ENCODE peak calls at places on chromosomes 4 and X, in six cellular contexts. I is Peyer's patch, X is heart right ventricle, C is Panc1, P is prostate gland, L is endothelial cell of umbilical vein. S is an unnamed sample. For H3K4me1, the result is how much of the 10 kb centered on the place peaks cover.

GRCh38 chr4:79148369-79148768 is 177.5 kb downstream of the NAA11 start:
- DNase-seq in I (no peak), X (no peak), C (no peak), P (no peak), L (no peak), S (no peak)

GRCh38 chr4:159240690-159241089 is 137.8 kb downstream of the RAPGEF2 start:
- DNase-seq in I (no peak), X (no peak), C (no peak), P (no peak), L (no peak), S (no peak)

GRCh38 chr4:2535386-2536192 is 858 bp upstream of the FAM193A start:
- DNase-seq in I (peak), X (peak), C (no peak), P (peak), L (no peak), S (peak)

GRCh38 chr4:86685401-86685800 is 91.3 kb downstream of the PTPN13 start:
- DNase-seq in I (no peak), X (no peak), C (no peak), P (no peak), L (peak), S (no peak)

GRCh38 chrX:121407627-121408026 is 360.2 kb downstream of the GLUD2 start:
- DNase-seq in I (no peak), X (no peak), C (no peak), P (no peak), L (no peak), S (no peak)

GRCh38 chr4:3805731-3806130 is 39.5 kb downstream of the ADRA2C start:
- DNase-seq in I (no peak), X (no peak), C (no peak), P (no peak), L (no peak), S (no peak)

GRCh38 chrX:149490100-149490499 is 15.0 kb downstream of the IDS start:
- DNase-seq in I (no peak), X (no peak), C (no peak), P (no peak), L (no peak), S (no peak)

GRCh38 chr4:112519689-112520597 is 4.0 kb upstream of the NEUROG2 start:
- DNase-seq in I (no peak), X (no peak), C (no peak), P (no peak), L (no peak), S (no peak)

GRCh38 chrX:37349131-37350033 is at the start of gene PRRG1:
- DNase-seq in I (peak), X (peak), C (peak), P (peak), L (peak), S (peak)

GRCh38 chrX:107025538-107025937 is 25.5 kb upstream of the MORC4 start:
- DNase-seq in I (no peak), X (no peak), C (peak), P (no peak), L (peak), S (no peak)

GRCh38 chr4:153649572-153649991 is 34.5 kb upstream of the TLR2 start:
- DNase-seq in I (no peak), X (no peak), C (no peak), P (no peak), L (peak), S (no peak)

GRCh38 chr4:1336079-1336478 is 10.9 kb upstream of the UVSSA start:
- DNase-seq in I (no peak), X (no peak), C (no peak), P (no peak), L (no peak), S (peak)

GRCh38 chr4:144579411-144580020 is 66.4 kb upstream of the HHIP start:
- DNase-seq in I (no peak), X (no peak), C (no peak), P (no peak), L (peak), S (no peak)

GRCh38 chr4:71711044-71711984 is 72.6 kb downstream of the GC start:
- DNase-seq in I (no peak), X (no peak), C (no peak), P (no peak), L (no peak), S (no peak)

GRCh38 chrX:20418379-20418778 is 151.7 kb upstream of the RPS6KA3 start:
- DNase-seq in I (no peak), X (no peak), C (no peak), P (no peak), L (no peak), S (no peak)

GRCh38 chrX:128975716-128976115 is 547.6 kb downstream of the SMARCA1 start:
- DNase-seq in I (peak), X (no peak), C (peak), P (peak), L (peak), S (peak)

GRCh38 chr4:41538017-41538733 is at the start of gene LIMCH1:
- DNase-seq in I (no peak), X (peak), C (no peak), P (peak), L (no peak), S (peak)

GRCh38 chrX:1511150-1511549 is 25.8 kb downstream of the P2RY8 start:
- DNase-seq in I (no peak), X (no peak), C (no peak), P (no peak), L (no peak), S (no peak)

GRCh38 chr4:961651-962230 is 11.6 kb downstream of the DGKQ start:
- DNase-seq in I (peak), X (no peak), C (no peak), P (no peak), L (no peak), S (no peak)

GRCh38 chr4:80197601-80198444 is 520 bp downstream of the PRDM8 start:
- DNase-seq in I (peak), X (no peak), C (no peak), P (no peak), L (peak), S (no peak)

GRCh38 chr4:112517067-112517588 is 1.1 kb upstream of the NEUROG2 start:
- DNase-seq in I (no peak), X (no peak), C (no peak), P (no peak), L (no peak), S (no peak)

GRCh38 chr4:127868196-127868595 is 12.5 kb upstream of the PLK4 start:
- DNase-seq in I (no peak), X (no peak), C (no peak), P (no peak), L (no peak), S (no peak)

GRCh38 chr4:76624271-76624681 is 189.2 kb downstream of the SHROOM3 start:
- DNase-seq in I (no peak), X (no peak), C (no peak), P (no peak), L (no peak), S (peak)

GRCh38 chr4:90317785-90318184 is 190.6 kb downstream of the CCSER1 start:
- DNase-seq in I (no peak), X (no peak), C (peak), P (no peak), L (peak), S (no peak)

GRCh38 chr4:22969314-22969896 is 276.7 kb downstream of the GBA3 start:
- DNase-seq in I (no peak), X (no peak), C (no peak), P (no peak), L (no peak), S (no peak)

GRCh38 chrX:550514-550913 is 80.1 kb upstream of the SHOX start:
- DNase-seq in I (no peak), X (no peak), C (no peak), P (no peak), L (no peak), S (no peak)

GRCh38 chr4:137610960-137611359 is 78.7 kb upstream of the PCDH18 start:
- DNase-seq in I (no peak), X (no peak), C (no peak), P (no peak), L (peak), S (no peak)

GRCh38 chrX:17042046-17042445 is 95.6 kb downstream of the REPS2 start:
- DNase-seq in I (no peak), X (no peak), C (no peak), P (no peak), L (no peak), S (no peak)

GRCh38 chr4:26310264-26310663 is 10.6 kb upstream of the RBPJ start:
- DNase-seq in I (no peak), X (no peak), C (no peak), P (no peak), L (no peak), S (no peak)

GRCh38 chr4:7821245-7822165 is 118.2 kb downstream of the AFAP1 start:
- DNase-seq in I (no peak), X (no peak), C (no peak), P (no peak), L (no peak), S (no peak)

GRCh38 chr4:7397206-7398103 is 37.3 kb downstream of the PSAPL1 start:
- DNase-seq in I (no peak), X (no peak), C (no peak), P (no peak), L (no peak), S (peak)

GRCh38 chr4:96638132-96638531 is 798.2 kb downstream of the PDHA2 start:
- DNase-seq in I (no peak), X (no peak), C (no peak), P (no peak), L (no peak), S (no peak)

GRCh38 chr4:67575232-67575888 is 16.8 kb downstream of the STAP1 start:
- DNase-seq in I (no peak), X (no peak), C (no peak), P (no peak), L (no peak), S (no peak)

GRCh38 chr4:150216725-150217124 is 138.5 kb downstream of the DCLK2 start:
- DNase-seq in I (no peak), X (no peak), C (no peak), P (no peak), L (no peak), S (no peak)

GRCh38 chr4:54539500-54540029 is 118.2 kb upstream of the KIT start:
- DNase-seq in I (peak), X (peak), C (no peak), P (no peak), L (peak), S (peak)

GRCh38 chrX:38304010-38304409 is 23.3 kb downstream of the RPGR start:
- DNase-seq in I (no peak), X (no peak), C (no peak), P (no peak), L (peak), S (no peak)

GRCh38 chr4:105641876-105642275 is 66.6 kb downstream of the INTS12 start:
- DNase-seq in I (no peak), X (no peak), C (no peak), P (no peak), L (no peak), S (no peak)

GRCh38 chr4:165763640-165764039 is 109.4 kb upstream of the TLL1 start:
- DNase-seq in I (no peak), X (no peak), C (no peak), P (no peak), L (peak), S (no peak)

GRCh38 chr4:157170321-157170720 is 50.2 kb upstream of the GRIA2 start:
- DNase-seq in I (no peak), X (no peak), C (no peak), P (no peak), L (no peak), S (no peak)

GRCh38 chr4:157172011-157172410 is 48.5 kb upstream of the GRIA2 start:
- DNase-seq in I (no peak), X (no peak), C (no peak), P (no peak), L (peak), S (no peak)
- TF ChIP-seq CTCF in I (no peak), X (no peak), C (peak), P (no peak), L (no peak), S (no peak)

DNA sequence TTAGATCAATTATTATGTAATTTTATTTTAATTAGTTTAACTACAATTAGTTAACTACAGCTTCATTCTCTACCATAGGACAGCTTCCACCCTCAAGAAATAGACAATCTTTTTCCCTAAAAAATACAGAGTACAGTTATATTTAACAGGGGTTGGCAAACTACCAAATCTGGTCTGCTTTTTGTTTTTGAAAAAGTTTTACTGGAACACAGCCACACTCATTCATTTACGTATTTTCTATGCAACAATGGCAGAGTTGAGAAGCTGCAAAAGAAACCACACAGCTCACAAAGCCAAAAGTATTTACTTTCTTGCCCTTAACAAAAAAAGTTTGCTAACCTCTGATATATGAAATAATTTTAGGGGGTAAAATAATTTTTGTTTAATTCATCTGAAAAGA is 25.3 kb downstream of the TMEM47 start:
- DNase-seq in I (no peak), X (no peak), C (no peak), P (no peak), L (peak), S (no peak)
- H3K27ac ChIP-seq in I (no peak), X (peak), C (no peak), P (no peak), L (peak), S (no peak)

GRCh38 chr4:139152249-139152648 is 24.8 kb downstream of the ELF2 start:
- DNase-seq in I (no peak), X (no peak), C (no peak), P (no peak), L (no peak), S (no peak)

GRCh38 chr4:139154538-139154937 is 22.5 kb downstream of the ELF2 start:
- DNase-seq in I (no peak), X (no peak), C (no peak), P (no peak), L (peak), S (no peak)

GRCh38 chr4:139153411-139154133 is 23.4 kb downstream of the ELF2 start:
- DNase-seq in I (no peak), X (no peak), C (no peak), P (no peak), L (no peak), S (no peak)

GRCh38 chr4:139154134-139154421 is 22.9 kb downstream of the ELF2 start:
- DNase-seq in I (no peak), X (no peak), C (no peak), P (no peak), L (no peak), S (no peak)

GRCh38 chr4:139154952-139155557 is 22.0 kb downstream of the ELF2 start:
- DNase-seq in I (no peak), X (no peak), C (no peak), P (no peak), L (no peak), S (no peak)
- H3K4me1 ChIP-seq in I (under half), X (under half), C (under half), P (under half), L (under half), S (under half)

GRCh38 chr4:38322709-38323108 is 341.3 kb upstream of the KLF3 start:
- DNase-seq in I (no peak), X (peak), C (no peak), P (no peak), L (no peak), S (peak)
- TF ChIP-seq CTCF in I (no peak), X (no peak), C (no peak), P (no peak), L (no peak), S (no peak)

GRCh38 chrX:16023790-16024734 is 99.3 kb upstream of the GRPR start:
- DNase-seq in I (no peak), X (no peak), C (no peak), P (no peak), L (no peak), S (no peak)

DNA sequence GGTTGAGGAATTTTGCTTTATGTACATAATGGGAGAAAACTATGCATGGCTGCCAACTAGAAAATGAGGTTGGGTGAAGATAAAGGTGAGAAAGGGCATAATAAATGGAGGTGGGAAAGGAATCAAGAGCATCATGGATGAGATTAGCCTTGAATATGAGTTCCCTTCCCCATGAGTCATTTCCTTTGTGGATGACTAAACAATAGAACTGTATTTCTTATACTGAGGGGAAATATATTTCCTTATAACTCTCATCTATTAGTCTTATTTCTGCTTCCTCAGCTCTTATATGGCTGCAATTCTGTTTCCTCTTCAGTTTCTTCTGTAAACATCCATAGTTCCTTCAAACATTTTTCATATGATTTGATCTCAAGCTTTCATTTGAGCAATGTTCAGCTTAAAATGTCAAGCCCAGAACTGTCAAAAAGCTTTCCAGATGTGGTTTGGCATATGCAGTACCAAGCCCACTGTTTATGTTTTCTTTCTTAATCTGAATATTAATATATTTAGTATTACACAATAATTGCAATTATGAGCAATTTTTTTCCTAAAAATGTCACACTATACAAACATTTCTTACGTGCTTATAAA is 100.7 kb upstream of the GRPR start:
- DNase-seq in I (no peak), X (no peak), C (no peak), P (no peak), L (peak), S (no peak)
- H3K27ac ChIP-seq in I (no peak), X (no peak), C (no peak), P (no peak), L (no peak), S (no peak)

DNA sequence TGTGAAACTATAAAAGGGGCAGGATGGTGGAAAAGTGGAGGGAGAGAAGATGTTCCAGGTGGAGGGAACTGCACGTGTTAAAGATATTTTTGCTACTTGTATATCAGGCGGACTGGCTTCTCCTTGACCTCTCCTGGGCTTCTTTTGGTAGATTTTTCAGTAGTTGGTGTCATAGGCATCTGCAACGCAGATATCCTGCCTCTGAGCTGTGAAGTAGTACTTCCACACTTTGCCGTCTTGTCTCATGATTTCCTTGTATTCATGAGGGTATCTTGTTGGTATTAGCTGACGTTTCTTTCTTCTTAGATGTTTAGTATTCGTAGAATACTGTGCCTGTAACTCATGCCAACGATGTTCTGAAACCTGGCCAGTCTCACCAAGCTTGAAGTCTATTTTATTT is 81.0 kb downstream of the WWC2 start:
- DNase-seq in I (no peak), X (no peak), C (no peak), P (no peak), L (no peak), S (no peak)
- H3K4me1 ChIP-seq in I (under half), X (under half), C (half or more), P (under half), L (under half), S (under half)

DNA sequence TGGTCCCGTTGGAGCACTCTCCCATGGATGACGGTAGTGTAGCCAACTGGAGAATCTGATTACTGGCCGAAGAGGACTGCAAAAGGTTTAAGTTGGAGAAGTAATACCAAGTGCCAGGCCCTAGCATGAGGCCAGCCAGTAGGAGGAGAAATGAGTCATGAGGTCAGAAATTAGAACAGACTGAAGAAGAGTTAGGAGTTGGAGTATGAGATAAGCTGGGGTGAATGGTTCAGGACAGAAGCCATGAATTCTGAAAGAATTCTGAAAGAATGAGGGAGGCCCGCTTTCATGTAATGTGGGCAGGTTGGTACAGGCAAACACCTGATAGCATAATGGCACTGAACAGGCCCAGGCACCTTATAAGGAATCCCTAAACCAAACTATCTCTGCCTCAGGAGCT is 18.4 kb upstream of the STK26 start:
- DNase-seq in I (no peak), X (no peak), C (no peak), P (peak), L (no peak), S (no peak)
- TF ChIP-seq CTCF in I (no peak), X (no peak), C (no peak), P (no peak), L (no peak), S (no peak)

DNA sequence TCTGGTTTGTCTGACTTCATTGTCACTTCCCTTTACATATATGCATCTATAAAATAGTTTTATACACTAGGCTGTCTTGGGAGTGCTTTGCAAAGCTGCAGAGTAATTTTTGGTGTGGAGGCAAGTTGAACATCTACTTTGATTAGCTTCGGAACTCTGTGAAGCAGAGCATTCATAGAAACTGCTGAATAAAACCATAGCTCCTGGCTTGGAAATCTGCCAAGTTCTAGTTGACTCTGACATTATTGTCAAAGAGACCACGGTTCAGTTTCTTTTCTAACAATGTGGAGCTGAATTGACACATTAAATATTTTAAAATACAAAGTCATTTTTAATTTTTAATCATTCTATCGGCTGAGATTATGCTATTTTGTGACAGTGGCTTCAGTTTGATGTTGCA is 335.0 kb downstream of the BMPR1B start:
- DNase-seq in I (no peak), X (no peak), C (no peak), P (no peak), L (peak), S (no peak)
- H3K27ac ChIP-seq in I (no peak), X (no peak), C (no peak), P (peak), L (no peak), S (no peak)

S was measured in adrenal gland.